ENCODE peak calls at places on chromosomes 5 and 9, in seven cellular contexts. F is stimulated activated CD4-positive, alpha-beta T cell treated with anti-CD3 and anti-CD28 coated beads, Interleukin-2, amount 100 ng/mL, for 48 hours; K is HEK293T; D is iPS-NIHi11; T is left cardiac atrium; A is cardiac muscle cell; N is SW480. U is an unnamed sample.

GRCh38 chr5:54249210-54250028 is 61.0 kb downstream of the ARL15 start:
- DNase-seq in F (peak), K (peak), D (peak), T (peak), A (peak), N (no peak), U (no peak)

GRCh38 chr5:76851713-76852369 is 2.0 kb downstream of the S100Z start:
- DNase-seq in F (no peak), K (no peak), D (no peak), T (peak), A (no peak), N (no peak), U (no peak)

GRCh38 chr5:167870055-167870454 is 421.4 kb upstream of the WWC1 start:
- DNase-seq in F (no peak), K (no peak), D (no peak), T (no peak), A (no peak), N (no peak), U (no peak)

GRCh38 chr9:107890921-107891465 is 401.4 kb upstream of the KLF4 start:
- DNase-seq in F (no peak), K (no peak), D (no peak), T (no peak), A (no peak), N (no peak), U (no peak)

GRCh38 chr5:143065185-143065584 is 295.0 kb downstream of the ARHGAP26 start:
- DNase-seq in F (no peak), K (no peak), D (no peak), T (peak), A (no peak), N (no peak), U (no peak)

GRCh38 chr5:50663636-50664035 is 2.8 kb upstream of the PARP8 start:
- DNase-seq in F (no peak), K (no peak), D (no peak), T (peak), A (no peak), N (no peak), U (no peak)

GRCh38 chr5:178308541-178309092 is 76.0 kb upstream of the PHYKPL start:
- DNase-seq in F (no peak), K (no peak), D (no peak), T (no peak), A (no peak), N (no peak), U (no peak)

GRCh38 chr9:107733530-107733907 is 243.9 kb upstream of the KLF4 start:
- DNase-seq in F (no peak), K (no peak), D (no peak), T (peak), A (no peak), N (no peak), U (peak)

GRCh38 chr9:17832812-17833211 is 253.9 kb downstream of the SH3GL2 start:
- DNase-seq in F (no peak), K (no peak), D (no peak), T (no peak), A (no peak), N (no peak), U (peak)

GRCh38 chr5:153660919-153661318 is 170.4 kb downstream of the GRIA1 start:
- DNase-seq in F (no peak), K (peak), D (peak), T (no peak), A (no peak), N (no peak), U (no peak)

GRCh38 chr9:126327016-126327749 is 554 bp downstream of the MVB12B start:
- DNase-seq in F (no peak), K (peak), D (peak), T (no peak), A (no peak), N (no peak), U (no peak)

GRCh38 chr9:76090330-76090729 is 199.9 kb downstream of the PCSK5 start:
- DNase-seq in F (no peak), K (no peak), D (no peak), T (no peak), A (no peak), N (no peak), U (no peak)

GRCh38 chr5:90528704-90529233 is 615 bp downstream of the LYSMD3 start:
- DNase-seq in F (peak), K (peak), D (peak), T (no peak), A (peak), N (peak), U (peak)